ENCODE peak calls at places on chromosomes 11 and 22, in seven cellular contexts. O is GM13977; E is NCI-H82; T is activated effector memory CD4-positive, alpha-beta T cell treated with Interleukin-2 at 50 U/mL for 16 hours; V is NK-92 treated with Interleukin-12 subunit alpha and Interleukin-12 subunit beta, amount 100 ng/mL, for 24 hours; S is NCI-H2029; L is GM23338. Z is an unnamed sample.

GRCh38 chr11:61332266-61332822 is 561 bp downstream of the DDB1 start:
- DNase-seq in O (no peak), E (peak; percentile 16), T (peak; percentile 3), V (no peak), S (peak; percentile 4), L (peak; percentile 61), Z (peak; percentile 49)

GRCh38 chr11:36240746-36241295 is 48.4 kb downstream of the COMMD9 start:
- DNase-seq in O (no peak), E (no peak), T (no peak), V (no peak), S (no peak), L (no peak), Z (no peak)

GRCh38 chr22:43262990-43263644 is 76.2 kb upstream of the TTLL12 start:
- DNase-seq in O (peak; percentile 48), E (no peak), T (peak; percentile 51), V (peak; percentile 17), S (no peak), L (no peak), Z (no peak)

GRCh38 chr11:18171377-18172000 is 1.1 kb upstream of the MRGPRX4 start:
- DNase-seq in O (no peak), E (peak; percentile 66), T (no peak), V (no peak), S (no peak), L (peak; percentile 71), Z (peak; percentile 9)

GRCh38 chr22:38325575-38325974 is 8.3 kb upstream of the CSNK1E start:
- DNase-seq in O (no peak), E (no peak), T (no peak), V (no peak), S (no peak), L (peak; percentile 92), Z (no peak)

GRCh38 chr11:88188251-88189030 is 13.2 kb upstream of the RAB38 start:
- DNase-seq in O (no peak), E (peak; percentile 34), T (no peak), V (no peak), S (no peak), L (no peak), Z (no peak)

GRCh38 chr11:92224394-92225205 is at the start of gene FAT3:
- DNase-seq in O (peak; percentile 32), E (peak; percentile 71), T (no peak), V (no peak), S (no peak), L (peak; percentile 81), Z (no peak)

GRCh38 chr22:25564979-25565677 is 653 bp downstream of the GRK3 start:
- DNase-seq in O (no peak), E (peak; percentile 58), T (no peak), V (no peak), S (no peak), L (peak; percentile 91), Z (no peak)

Z was measured in renal cortical epithelial cell.